ENCODE peak calls at places on chromosomes 11 and 22, in eight cellular contexts. H is thyroid gland, A is prostate gland, K is heart left ventricle, P is HCT116, E is body of pancreas, J is GM12878, X is IMR-90. D is an unnamed sample.

GRCh38 chr11:12968836-12969235 is 40.3 kb upstream of the RASSF10 start:
- DNase-seq in P (no peak), H (peak; percentile 10), E (no peak), J (no peak), A (no peak), K (no peak), X (no peak), D (no peak)

GRCh38 chr11:44033411-44033850 is 14.3 kb upstream of the ACCSL start:
- DNase-seq in H (no peak), J (no peak), K (no peak), X (no peak), E (no peak), P (no peak), A (no peak), D (no peak)

GRCh38 chr11:72793452-72794367 is at the start of gene STARD10:
- DNase-seq in E (peak; percentile 98), J (peak; percentile 79), A (peak; percentile 94), P (peak; percentile 87), K (peak; percentile 96), X (peak; percentile 94), H (peak; percentile 95), D (peak; percentile 94)

GRCh38 chr22:23520875-23521441 is 59.1 kb downstream of the IGLL1 start:
- DNase-seq in J (no peak), P (no peak), A (no peak), H (peak; percentile 53), E (peak; percentile 29), K (peak; percentile 27), X (peak; percentile 29), D (no peak)

GRCh38 chr11:129021295-129021694 is 78.6 kb upstream of the TP53AIP1 start:
- DNase-seq in X (no peak), A (no peak), E (no peak), J (no peak), K (no peak), P (no peak), H (no peak), D (no peak)

GRCh38 chr11:12185914-12186313 is 75.5 kb downstream of the MICAL2 start:
- DNase-seq in H (peak; percentile 87), X (peak; percentile 87), E (no peak), A (no peak), K (no peak), P (no peak), J (no peak), D (no peak)

GRCh38 chr22:37193629-37194191 is 5.7 kb upstream of the C1QTNF6 start:
- DNase-seq in J (no peak), K (peak; percentile 44), X (peak; percentile 36), E (no peak), A (no peak), P (no peak), H (no peak), D (peak; percentile 58)

GRCh38 chr11:114553642-114554041 is 6.0 kb downstream of the NXPE1 start:
- DNase-seq in P (no peak), J (no peak), E (no peak), A (no peak), H (no peak), K (no peak), X (peak; percentile 19), D (no peak)

GRCh38 chr22:44595841-44596341 is 97.9 kb upstream of the RTL6 start:
- DNase-seq in K (no peak), H (peak; percentile 12), J (no peak), X (peak; percentile 42), E (peak; percentile 27), A (no peak), P (no peak), D (no peak)

GRCh38 chr22:45671783-45672563 is at the start of gene ATXN10:
- DNase-seq in K (peak; percentile 74), X (peak; percentile 65), P (no peak), J (no peak), H (peak; percentile 72), E (peak; percentile 70), A (peak; percentile 51), D (peak; percentile 54)

GRCh38 chr11:112363527-112363926 is 102.9 kb upstream of the PLET1 start:
- DNase-seq in K (no peak), J (no peak), A (no peak), X (peak; percentile 60), P (no peak), H (no peak), E (no peak), D (peak; percentile 69)

GRCh38 chr11:70783356-70783755 is 385.0 kb downstream of the CTTN start:
- DNase-seq in A (no peak), H (no peak), E (no peak), X (peak; percentile 4), K (no peak), J (no peak), P (no peak), D (peak; percentile 39)

GRCh38 chr11:126607374-126607773 is 251.9 kb downstream of the ST3GAL4 start:
- DNase-seq in E (peak; percentile 71), J (no peak), H (peak; percentile 14), K (peak; percentile 24), X (peak; percentile 66), P (peak; percentile 31), A (peak; percentile 25), D (peak; percentile 83)

GRCh38 chr11:85682330-85683305 is 3.4 kb downstream of the CCDC89 start:
- DNase-seq in A (peak; percentile 58), J (no peak), X (peak; percentile 47), K (peak; percentile 74), E (peak; percentile 80), P (no peak), H (peak; percentile 75), D (peak; percentile 73)

GRCh38 chr11:18617688-18618340 is 16.3 kb downstream of the SPTY2D1 start:
- DNase-seq in E (no peak), H (no peak), J (peak; percentile 15), X (peak; percentile 71), P (no peak), A (no peak), K (no peak), D (no peak)

DNA sequence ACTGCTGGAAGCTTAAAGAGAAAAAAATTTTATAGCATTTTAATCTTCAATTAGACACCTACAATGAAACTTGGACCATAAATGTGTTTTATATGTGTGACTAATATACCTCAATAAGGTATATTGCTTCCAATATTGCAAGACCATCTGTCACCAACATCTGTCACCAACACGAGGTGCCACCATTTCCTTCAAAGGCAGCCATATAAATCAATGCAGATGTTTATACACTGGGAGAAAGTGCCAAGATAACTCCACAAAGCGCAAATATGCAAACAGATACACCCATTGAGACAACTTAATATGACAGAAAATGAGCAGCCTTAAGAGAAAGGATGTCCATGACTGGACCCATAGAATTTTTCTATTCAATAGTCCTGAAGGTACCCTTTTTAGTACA is 12.7 kb downstream of the MPZL3 start:
- DNase-seq in X (no peak), J (no peak), P (no peak), E (no peak), A (no peak), H (no peak), K (no peak), D (no peak)
- H3K4me1 ChIP-seq in X (no peaks in the 10 kb centered on the region), J (peaks cover 12% of the 10 kb centered on the region), P (peaks cover 34% of the 10 kb centered on the region), E (peaks cover 20% of the 10 kb centered on the region), A (no peaks in the 10 kb centered on the region), H (peaks cover 51% of the 10 kb centered on the region), K (no peaks in the 10 kb centered on the region), D (peaks cover 9% of the 10 kb centered on the region)

DNA sequence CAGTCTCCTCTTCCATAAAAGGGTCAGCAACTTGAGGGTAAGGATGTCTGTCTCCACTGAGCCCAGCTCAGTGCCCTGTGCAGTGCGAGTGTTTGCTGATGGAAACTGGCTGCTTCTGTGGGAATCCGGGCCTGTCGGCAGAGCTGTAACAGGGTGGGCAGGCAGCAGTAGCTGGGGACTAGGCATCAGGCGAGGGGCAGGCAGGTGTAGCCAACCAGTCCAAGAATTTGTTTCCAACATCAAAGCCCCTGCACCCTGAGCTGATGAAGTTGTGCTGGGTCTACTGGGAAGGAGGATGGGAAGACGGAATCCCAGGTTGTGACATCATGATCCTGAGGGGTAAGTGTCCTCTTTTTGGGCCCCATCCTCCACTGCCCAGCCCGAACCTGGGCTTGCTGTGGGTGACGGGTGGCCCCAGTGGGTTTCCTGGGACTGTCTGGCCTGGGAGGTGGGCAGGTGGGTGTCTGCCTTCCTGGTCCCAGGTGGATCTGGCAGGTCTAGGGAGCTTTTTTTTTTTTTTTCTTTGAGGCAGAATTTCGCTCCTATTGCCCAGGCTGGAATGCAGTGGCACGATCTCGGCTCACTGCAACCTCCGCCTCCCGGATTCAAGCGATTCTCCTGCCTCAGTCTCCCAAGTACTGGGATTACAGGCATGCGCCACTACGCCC is 11.0 kb downstream of the SLC29A2 start:
- DNase-seq in K (no peak), H (no peak), P (no peak), A (no peak), E (no peak), J (no peak), X (no peak), D (no peak)
- TF ChIP-seq POLR2A in K (no peak), H (no peak), P (no peak), A (no peak), E (no peak), J (no peak), X (no peak), D (no peak)

GRCh38 chr22:46758098-46758497 is 4.4 kb upstream of the TBC1D22A start:
- DNase-seq in J (no peak), X (no peak), K (no peak), E (no peak), A (no peak), H (no peak), P (no peak), D (no peak)
- H3K27ac ChIP-seq in J (no peak overlapping the region), X (no peak overlapping the region), K (no peak overlapping the region), E (no peak overlapping the region), A (no peak overlapping the region), H (peak overlapping the region; percentile 33), P (no peak overlapping the region), D (no peak overlapping the region)

DNA sequence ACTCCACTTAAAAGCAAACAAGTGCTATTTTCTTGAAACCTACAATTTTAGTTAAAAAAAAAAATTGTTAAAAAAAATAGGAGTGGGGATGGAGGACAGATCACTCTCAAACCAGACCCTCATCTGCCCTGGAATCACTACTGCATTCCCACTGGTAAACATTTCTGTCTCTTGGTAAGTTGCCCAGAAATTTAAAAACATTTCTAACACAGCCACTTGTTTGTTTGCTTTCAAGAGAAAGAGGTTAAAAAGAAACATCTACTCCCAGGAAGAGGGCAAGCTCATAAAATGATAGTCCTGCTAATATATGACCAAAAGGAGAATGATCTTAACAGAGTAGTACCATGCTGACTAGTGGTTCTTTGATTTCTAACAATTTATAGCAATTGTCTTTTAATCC is 83.3 kb downstream of the SGSM3 start:
- DNase-seq in J (no peak), K (no peak), X (peak; percentile 43), H (no peak), P (no peak), E (no peak), A (no peak), D (no peak)
- H3K4me1 ChIP-seq in J (peaks cover 9% of the 10 kb centered on the region), K (no peaks in the 10 kb centered on the region), X (peaks cover 20% of the 10 kb centered on the region), H (peaks cover 50% of the 10 kb centered on the region), P (peaks cover 8% of the 10 kb centered on the region), E (peaks cover 6% of the 10 kb centered on the region), A (no peaks in the 10 kb centered on the region), D (peaks cover 17% of the 10 kb centered on the region)

D was measured in adrenal gland.